ENCODE peak calls at places on chromosomes 5 and 9, in six cellular contexts. One of them, this sample, is unnamed.

GRCh38 chr9:1875921-1876448 is 139.2 kb upstream of the SMARCA2 start:
- DNase-seq in Caki2: no peak
- DNase-seq in dorsolateral prefrontal cortex: no peak
- DNase-seq in activated T-cell treated with anti-CD3 and anti-CD28 coated beads, Interleukin-2, amount 50 U/mL, for 48 hours: peak
- DNase-seq in GM23248: no peak
- DNase-seq in RWPE2: no peak
- DNase-seq in this sample: no peak

GRCh38 chr9:18905033-18905882 is 127.8 kb downstream of the SAXO1 start:
- DNase-seq in Caki2: no peak
- DNase-seq in dorsolateral prefrontal cortex: no peak
- DNase-seq in activated T-cell treated with anti-CD3 and anti-CD28 coated beads, Interleukin-2, amount 50 U/mL, for 48 hours: no peak
- DNase-seq in GM23248: peak
- DNase-seq in RWPE2: no peak
- DNase-seq in this sample: peak

GRCh38 chr5:151825445-151825844 is 53.7 kb downstream of the G3BP1 start:
- DNase-seq in Caki2: peak
- DNase-seq in dorsolateral prefrontal cortex: peak
- DNase-seq in activated T-cell treated with anti-CD3 and anti-CD28 coated beads, Interleukin-2, amount 50 U/mL, for 48 hours: no peak
- DNase-seq in GM23248: peak
- DNase-seq in RWPE2: no peak
- DNase-seq in this sample: peak

GRCh38 chr9:69379250-69379982 is 54.4 kb downstream of the ENTREP1 start:
- DNase-seq in Caki2: peak
- DNase-seq in dorsolateral prefrontal cortex: no peak
- DNase-seq in activated T-cell treated with anti-CD3 and anti-CD28 coated beads, Interleukin-2, amount 50 U/mL, for 48 hours: no peak
- DNase-seq in GM23248: peak
- DNase-seq in RWPE2: no peak
- DNase-seq in this sample: peak

GRCh38 chr5:56587381-56588124 is 227.8 kb upstream of the MAP3K1 start:
- DNase-seq in Caki2: no peak
- DNase-seq in dorsolateral prefrontal cortex: no peak
- DNase-seq in activated T-cell treated with anti-CD3 and anti-CD28 coated beads, Interleukin-2, amount 50 U/mL, for 48 hours: no peak
- DNase-seq in GM23248: no peak
- DNase-seq in RWPE2: no peak
- DNase-seq in this sample: no peak

GRCh38 chr9:100670719-100671118 is 92.8 kb downstream of the CAVIN4 start:
- DNase-seq in Caki2: no peak
- DNase-seq in dorsolateral prefrontal cortex: no peak
- DNase-seq in activated T-cell treated with anti-CD3 and anti-CD28 coated beads, Interleukin-2, amount 50 U/mL, for 48 hours: no peak
- DNase-seq in GM23248: no peak
- DNase-seq in RWPE2: no peak
- DNase-seq in this sample: no peak

GRCh38 chr5:370959-371810 is 49.7 kb downstream of the AHRR start:
- DNase-seq in Caki2: no peak
- DNase-seq in dorsolateral prefrontal cortex: peak
- DNase-seq in activated T-cell treated with anti-CD3 and anti-CD28 coated beads, Interleukin-2, amount 50 U/mL, for 48 hours: peak
- DNase-seq in GM23248: peak
- DNase-seq in RWPE2: peak
- DNase-seq in this sample: peak

GRCh38 chr5:6108540-6108848 is 269.9 kb downstream of the MED10 start:
- DNase-seq in Caki2: no peak
- DNase-seq in dorsolateral prefrontal cortex: no peak
- DNase-seq in activated T-cell treated with anti-CD3 and anti-CD28 coated beads, Interleukin-2, amount 50 U/mL, for 48 hours: no peak
- DNase-seq in GM23248: no peak
- DNase-seq in RWPE2: no peak
- DNase-seq in this sample: no peak